ENCODE peak calls at places on chromosome 14, in ten cellular contexts. L, Y, K, X, V, G, Z, O, H and A are unnamed samples.

GRCh38 chr14:68278568-68279436 is 459.2 kb downstream of the RAD51B start:
- DNase-seq in Y (peak), L (peak), X (no peak), V (peak), Z (no peak), H (no peak), G (peak), O (peak), K (no peak), A (no peak)

GRCh38 chr14:37596790-37597189 is 1.4 kb downstream of the TTC6 start:
- DNase-seq in K (no peak), V (no peak), H (no peak), O (no peak), L (no peak), X (no peak), Z (no peak), Y (no peak), G (no peak), A (no peak)

GRCh38 chr14:64012003-64012402 is 159.2 kb downstream of the SYNE2 start:
- DNase-seq in L (no peak), O (peak), V (no peak), H (no peak), Z (no peak), K (no peak), G (no peak), Y (no peak), X (no peak), A (no peak)

GRCh38 chr14:91229743-91230200 is 14.7 kb downstream of the GPR68 start:
- DNase-seq in K (no peak), O (no peak), Z (peak), X (no peak), G (peak), L (peak), H (no peak), V (no peak), Y (no peak), A (no peak)

GRCh38 chr14:64718762-64719161 is 14.5 kb downstream of the PLEKHG3 start:
- DNase-seq in H (no peak), X (peak), Y (no peak), G (no peak), Z (no peak), K (no peak), O (no peak), L (no peak), V (no peak), A (no peak)

GRCh38 chr14:79825046-79825521 is 386.2 kb downstream of the DIO2 start:
- DNase-seq in G (peak), H (peak), V (peak), O (peak), K (no peak), X (no peak), Y (peak), Z (no peak), L (no peak), A (no peak)

GRCh38 chr14:98175436-98175835 is 1096.6 kb downstream of the BCL11B start:
- DNase-seq in V (no peak), Y (no peak), O (no peak), G (no peak), L (no peak), X (no peak), H (no peak), Z (no peak), K (no peak), A (no peak)

GRCh38 chr14:23114669-23115491 is 4.2 kb downstream of the CEBPE start:
- DNase-seq in L (peak), G (peak), K (no peak), Z (no peak), X (peak), Y (peak), V (peak), H (no peak), O (peak), A (no peak)

GRCh38 chr14:23704890-23705289 is 68.7 kb downstream of the DHRS2 start:
- DNase-seq in H (no peak), V (no peak), K (no peak), O (no peak), L (no peak), Y (no peak), G (no peak), X (no peak), Z (no peak), A (no peak)

GRCh38 chr14:65255029-65255545 is 152.8 kb upstream of the MAX start:
- DNase-seq in X (no peak), Z (no peak), V (no peak), L (no peak), G (peak), H (no peak), K (no peak), O (peak), Y (peak), A (no peak)

DNA sequence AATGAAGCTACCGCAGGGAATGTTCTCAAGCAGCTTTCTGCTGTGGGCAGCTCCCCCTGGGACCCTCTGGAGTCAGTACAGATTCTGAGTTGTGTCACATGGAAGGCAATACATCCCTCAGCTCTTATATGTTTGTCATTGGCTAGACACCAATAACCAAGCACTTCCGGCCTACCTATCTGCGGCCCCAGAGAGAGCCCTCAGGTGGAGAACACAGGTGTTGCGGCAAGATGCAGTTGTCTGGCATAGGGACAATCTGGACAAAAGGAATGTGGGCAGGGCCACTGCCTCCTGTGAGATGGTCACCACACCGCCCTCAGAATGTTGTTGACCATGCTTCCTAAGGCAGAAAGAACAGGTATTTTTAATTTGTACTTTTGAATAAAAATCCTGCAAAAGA is 118.7 kb downstream of the BRMS1L start:
- DNase-seq in X (peak), Z (no peak), Y (no peak), K (peak), H (no peak), G (no peak), L (no peak), O (peak), V (no peak), A (no peak)
- TF ChIP-seq CTCF in X (peak), Z (peak), Y (no peak), K (no peak), H (no peak), G (no peak), L (no peak), O (peak), V (no peak), A (peak)

DNA sequence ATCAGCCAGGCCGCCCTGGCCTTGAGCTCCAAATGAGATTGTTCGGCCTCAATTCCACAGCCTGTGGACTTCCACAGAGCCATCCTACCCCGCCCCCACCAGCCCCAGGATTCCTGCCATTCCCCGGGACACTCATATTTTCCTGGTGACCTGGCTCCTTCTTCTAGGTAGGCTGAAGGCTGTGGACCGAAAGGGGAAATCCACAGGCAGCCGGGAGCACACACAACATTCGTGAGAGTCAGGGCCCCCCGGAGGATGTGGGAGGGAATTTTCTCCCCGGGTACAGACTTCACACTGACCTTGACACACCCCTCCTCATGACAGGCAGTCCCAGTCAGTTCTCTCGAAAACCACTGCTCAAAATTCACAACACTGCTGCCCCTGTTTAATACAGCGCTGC is 39.9 kb downstream of the RIN3 start:
- DNase-seq in X (peak), Z (no peak), L (no peak), O (no peak), H (no peak), G (peak), V (peak), Y (peak), K (no peak), A (no peak)
- TF ChIP-seq CTCF in X (peak), Z (no peak), L (peak), O (no peak), H (no peak), G (peak), V (no peak), Y (peak), K (no peak), A (no peak)

GRCh38 chr14:60188696-60189095 is 23.5 kb upstream of the DHRS7 start:
- DNase-seq in Z (no peak), Y (no peak), V (no peak), O (no peak), H (no peak), X (no peak), G (no peak), L (no peak), K (no peak), A (no peak)

GRCh38 chr14:60183724-60184596 is 18.8 kb upstream of the DHRS7 start:
- DNase-seq in O (peak), K (peak), Y (peak), Z (no peak), X (no peak), G (peak), H (peak), V (no peak), L (no peak), A (no peak)

GRCh38 chr14:60189923-60190840 is 25.0 kb upstream of the DHRS7 start:
- DNase-seq in K (no peak), L (no peak), Z (no peak), H (no peak), X (no peak), Y (peak), G (no peak), V (no peak), O (no peak), A (no peak)

GRCh38 chr14:60184597-60185555 is 19.7 kb upstream of the DHRS7 start:
- DNase-seq in X (no peak), H (no peak), V (no peak), L (no peak), G (no peak), Z (no peak), O (no peak), Y (no peak), K (no peak), A (no peak)

DNA sequence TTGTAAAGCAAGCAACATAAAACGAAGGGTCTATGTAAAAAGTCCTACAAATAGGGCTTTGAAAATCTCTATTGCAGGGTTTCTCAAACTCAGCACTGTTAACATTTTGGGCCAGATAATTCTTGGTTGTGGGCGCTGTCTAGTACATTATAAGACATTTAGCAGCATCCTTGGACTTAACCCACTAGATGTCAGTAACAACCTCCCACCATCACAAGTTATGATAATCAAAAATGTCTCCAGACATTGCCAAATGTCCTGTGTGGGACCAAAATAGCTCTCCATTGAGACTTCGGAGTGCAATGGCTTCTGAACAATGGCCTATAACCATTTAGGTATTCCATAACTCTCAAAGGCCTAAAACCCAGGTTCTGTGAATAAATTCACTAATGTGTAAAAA is 22.9 kb upstream of the DHRS7 start:
- DNase-seq in X (no peak), H (no peak), V (no peak), Y (peak), O (peak), Z (no peak), K (no peak), L (no peak), G (no peak), A (no peak)
- TF ChIP-seq CTCF in X (no peak), H (no peak), V (no peak), Y (peak), O (peak), Z (peak), K (no peak), L (no peak), G (peak), A (no peak)

GRCh38 chr14:81067156-81067555 is 111.7 kb downstream of the TSHR start:
- DNase-seq in O (no peak), H (no peak), L (no peak), G (no peak), K (no peak), Y (no peak), V (no peak), Z (no peak), X (no peak), A (no peak)

GRCh38 chr14:81068384-81068783 is 113.0 kb downstream of the TSHR start:
- DNase-seq in O (no peak), Z (no peak), Y (no peak), K (no peak), G (no peak), V (no peak), X (no peak), H (no peak), L (no peak), A (no peak)

GRCh38 chr14:81062380-81062779 is 107.0 kb downstream of the TSHR start:
- DNase-seq in Y (no peak), V (no peak), G (no peak), H (no peak), K (no peak), Z (no peak), L (no peak), X (no peak), O (no peak), A (no peak)

GRCh38 chr14:81066672-81067071 is 111.3 kb downstream of the TSHR start:
- DNase-seq in H (no peak), L (peak), O (no peak), G (peak), V (no peak), K (no peak), Y (no peak), X (no peak), Z (no peak), A (no peak)

DNA sequence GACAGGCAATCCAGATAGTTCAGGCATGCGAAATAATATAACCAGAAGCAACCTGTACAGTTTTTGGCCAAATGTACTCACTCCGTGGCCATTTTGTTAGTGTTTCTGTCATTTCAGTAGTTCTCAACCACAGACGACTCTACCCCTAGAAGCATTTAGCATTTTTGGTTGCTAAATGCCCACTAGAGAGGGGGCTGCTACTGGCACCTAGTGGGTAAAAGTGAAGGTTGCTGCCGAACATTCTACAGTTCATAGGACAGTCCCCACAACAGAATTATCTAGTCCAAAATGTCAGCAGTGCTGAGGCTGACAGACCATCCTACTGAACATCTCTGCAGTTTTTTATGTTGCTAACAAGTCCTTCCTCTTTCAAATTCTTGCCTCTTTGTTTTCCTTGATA is 107.4 kb downstream of the TSHR start:
- DNase-seq in K (peak), G (no peak), L (no peak), X (peak), Y (peak), Z (no peak), O (peak), V (no peak), H (peak), A (no peak)
- TF ChIP-seq CTCF in K (peak), G (no peak), L (peak), X (peak), Y (no peak), Z (peak), O (peak), V (peak), H (no peak), A (peak)